ENCODE peak calls at places on chromosomes 4 and X, in six cellular contexts. One of them, this sample, is unnamed.

GRCh38 chr4:150045410-150045809 is 32.8 kb upstream of the DCLK2 start:
- DNase-seq in pancreas: no peak
- DNase-seq in lower lobe of right lung: no peak
- DNase-seq in GM23338: no peak
- DNase-seq in transverse colon: no peak
- DNase-seq in H9: no peak
- DNase-seq in this sample: no peak

GRCh38 chr4:38509551-38509950 is 154.4 kb upstream of the KLF3 start:
- DNase-seq in pancreas: no peak
- DNase-seq in lower lobe of right lung: no peak
- DNase-seq in GM23338: no peak
- DNase-seq in transverse colon: no peak
- DNase-seq in H9: no peak
- DNase-seq in this sample: peak

GRCh38 chr4:161252520-161253141 is 911.2 kb downstream of the FSTL5 start:
- DNase-seq in pancreas: no peak
- DNase-seq in lower lobe of right lung: no peak
- DNase-seq in GM23338: peak
- DNase-seq in transverse colon: no peak
- DNase-seq in H9: no peak
- DNase-seq in this sample: no peak

GRCh38 chr4:3478446-3479357 is 15.6 kb downstream of the DOK7 start:
- DNase-seq in pancreas: no peak
- DNase-seq in lower lobe of right lung: no peak
- DNase-seq in GM23338: no peak
- DNase-seq in transverse colon: no peak
- DNase-seq in H9: no peak
- DNase-seq in this sample: no peak

GRCh38 chrX:7746861-7747260 is 96.1 kb upstream of the VCX start:
- DNase-seq in pancreas: no peak
- DNase-seq in lower lobe of right lung: no peak
- DNase-seq in GM23338: no peak
- DNase-seq in transverse colon: no peak
- DNase-seq in H9: no peak
- DNase-seq in this sample: no peak

GRCh38 chr4:2388430-2389182 is 29.8 kb downstream of the ZFYVE28 start:
- DNase-seq in pancreas: no peak
- DNase-seq in lower lobe of right lung: no peak
- DNase-seq in GM23338: no peak
- DNase-seq in transverse colon: no peak
- DNase-seq in H9: no peak
- DNase-seq in this sample: no peak

GRCh38 chrX:138986235-138986634 is 274.7 kb upstream of the FGF13 start:
- DNase-seq in pancreas: no peak
- DNase-seq in lower lobe of right lung: no peak
- DNase-seq in GM23338: no peak
- DNase-seq in transverse colon: no peak
- DNase-seq in H9: no peak
- DNase-seq in this sample: no peak

GRCh38 chr4:67912051-67912450 is 28.2 kb upstream of the TMPRSS11D start:
- DNase-seq in pancreas: no peak
- DNase-seq in lower lobe of right lung: no peak
- DNase-seq in GM23338: no peak
- DNase-seq in transverse colon: no peak
- DNase-seq in H9: no peak
- DNase-seq in this sample: no peak

GRCh38 chrX:82141942-82142341 is 940.0 kb downstream of the SH3BGRL start:
- DNase-seq in pancreas: no peak
- DNase-seq in lower lobe of right lung: no peak
- DNase-seq in GM23338: no peak
- DNase-seq in transverse colon: no peak
- DNase-seq in H9: no peak
- DNase-seq in this sample: no peak

GRCh38 chrX:97616883-97617510 is 733.3 kb downstream of the RPA4 start:
- DNase-seq in pancreas: no peak
- DNase-seq in lower lobe of right lung: no peak
- DNase-seq in GM23338: no peak
- DNase-seq in transverse colon: no peak
- DNase-seq in H9: no peak
- DNase-seq in this sample: no peak

GRCh38 chrX:18617351-18617750 is 54.6 kb downstream of the RS1 start:
- DNase-seq in pancreas: peak
- DNase-seq in lower lobe of right lung: no peak
- DNase-seq in GM23338: no peak
- DNase-seq in transverse colon: peak
- DNase-seq in H9: no peak
- DNase-seq in this sample: no peak

GRCh38 chrX:287670-288069 is 6.5 kb downstream of the PLCXD1 start:
- DNase-seq in pancreas: peak
- DNase-seq in lower lobe of right lung: no peak
- DNase-seq in GM23338: no peak
- DNase-seq in transverse colon: no peak
- DNase-seq in H9: no peak
- DNase-seq in this sample: no peak

GRCh38 chr4:3809451-3810110 is 43.4 kb downstream of the ADRA2C start:
- DNase-seq in pancreas: no peak
- DNase-seq in lower lobe of right lung: peak
- DNase-seq in GM23338: no peak
- DNase-seq in transverse colon: no peak
- DNase-seq in H9: no peak
- DNase-seq in this sample: no peak

GRCh38 chrX:153739754-153740486 is 15.3 kb downstream of the ABCD1 start:
- DNase-seq in pancreas: no peak
- DNase-seq in lower lobe of right lung: no peak
- DNase-seq in GM23338: peak
- DNase-seq in transverse colon: no peak
- DNase-seq in H9: no peak
- DNase-seq in this sample: no peak

GRCh38 chrX:144849141-144849540 is 398.2 kb upstream of the SPANXN1 start:
- DNase-seq in pancreas: no peak
- DNase-seq in lower lobe of right lung: no peak
- DNase-seq in GM23338: no peak
- DNase-seq in transverse colon: no peak
- DNase-seq in H9: no peak
- DNase-seq in this sample: no peak

GRCh38 chr4:119692001-119692400 is 63.4 kb upstream of the PDE5A start:
- DNase-seq in pancreas: no peak
- DNase-seq in lower lobe of right lung: no peak
- DNase-seq in GM23338: no peak
- DNase-seq in transverse colon: no peak
- DNase-seq in H9: no peak
- DNase-seq in this sample: no peak
- TF ChIP-seq CTCF in pancreas: no peak
- TF ChIP-seq CTCF in lower lobe of right lung: no peak
- TF ChIP-seq CTCF in GM23338: no peak
- TF ChIP-seq CTCF in transverse colon: no peak
- TF ChIP-seq CTCF in H9: no peak
- TF ChIP-seq CTCF in this sample: no peak

GRCh38 chr4:169260217-169260866 is 10.4 kb downstream of the SH3RF1 start:
- DNase-seq in pancreas: no peak
- DNase-seq in lower lobe of right lung: no peak
- DNase-seq in GM23338: peak
- DNase-seq in transverse colon: no peak
- DNase-seq in H9: peak
- DNase-seq in this sample: no peak
- H3K27ac ChIP-seq in pancreas: no peak
- H3K27ac ChIP-seq in lower lobe of right lung: no peak
- H3K27ac ChIP-seq in GM23338: peak
- H3K27ac ChIP-seq in transverse colon: no peak
- H3K27ac ChIP-seq in H9: no peak
- H3K27ac ChIP-seq in this sample: no peak

GRCh38 chr4:876780-877179 is 50.9 kb upstream of the CPLX1 start:
- DNase-seq in pancreas: no peak
- DNase-seq in lower lobe of right lung: no peak
- DNase-seq in GM23338: peak
- DNase-seq in transverse colon: no peak
- DNase-seq in H9: peak
- DNase-seq in this sample: no peak
- TF ChIP-seq CTCF in pancreas: no peak
- TF ChIP-seq CTCF in lower lobe of right lung: no peak
- TF ChIP-seq CTCF in GM23338: peak
- TF ChIP-seq CTCF in transverse colon: peak
- TF ChIP-seq CTCF in H9: peak
- TF ChIP-seq CTCF in this sample: no peak

GRCh38 chr4:140113653-140114052 is 40.3 kb downstream of the MAML3 start:
- DNase-seq in pancreas: no peak
- DNase-seq in lower lobe of right lung: no peak
- DNase-seq in GM23338: no peak
- DNase-seq in transverse colon: no peak
- DNase-seq in H9: no peak
- DNase-seq in this sample: no peak
- H3K27ac ChIP-seq in pancreas: no peak
- H3K27ac ChIP-seq in lower lobe of right lung: no peak
- H3K27ac ChIP-seq in GM23338: no peak
- H3K27ac ChIP-seq in transverse colon: no peak
- H3K27ac ChIP-seq in H9: no peak
- H3K27ac ChIP-seq in this sample: no peak

GRCh38 chr4:186642998-186643397 is 80.7 kb downstream of the FAT1 start:
- DNase-seq in pancreas: no peak
- DNase-seq in lower lobe of right lung: no peak
- DNase-seq in GM23338: no peak
- DNase-seq in transverse colon: no peak
- DNase-seq in H9: no peak
- DNase-seq in this sample: no peak
- TF ChIP-seq CTCF in pancreas: no peak
- TF ChIP-seq CTCF in lower lobe of right lung: no peak
- TF ChIP-seq CTCF in GM23338: no peak
- TF ChIP-seq CTCF in transverse colon: no peak
- TF ChIP-seq CTCF in H9: no peak
- TF ChIP-seq CTCF in this sample: no peak

This sample was measured in CD4-positive, alpha-beta T cell.